ENCODE peak calls at places on chromosome 12, in ten cellular contexts. R is myocyte; K is mucosa of descending colon; B is right lobe of liver; Q is dermis blood vessel endothelial cell; U is T-helper 1 cell; E is endodermal cell; O is endothelial cell; A is stimulated activated naive B cell treated with anti-CD40 and anti-IgM and Interleukin-4, amounts not matched to agents 10 μg/mL and 1 μg/mL and 100 μg/mL, for 72 hours; S is NCI-H510A treated with DMSO at 0.1 percent for 48 hours. V is an unnamed sample.

GRCh38 chr12:26822051-26822450 is 10.9 kb downstream of the ITPR2 start:
- DNase-seq in U (no peak), Q (no peak), A (no peak), R (no peak), O (no peak), K (no peak), B (no peak), E (no peak), S (no peak), V (no peak)

GRCh38 chr12:97568336-97569180 is 106.0 kb downstream of the RMST start:
- DNase-seq in O (no peak), U (no peak), S (peak), B (no peak), A (no peak), E (no peak), R (no peak), K (no peak), Q (no peak), V (no peak)

GRCh38 chr12:67377541-67377940 is 108.4 kb downstream of the CAND1 start:
- DNase-seq in U (no peak), B (no peak), Q (no peak), O (no peak), R (no peak), A (no peak), S (no peak), K (no peak), E (no peak), V (no peak)

GRCh38 chr12:31005256-31005943 is 68.3 kb upstream of the DDX11 start:
- DNase-seq in B (no peak), Q (no peak), S (no peak), K (no peak), A (no peak), U (no peak), O (no peak), E (no peak), R (no peak), V (no peak)

GRCh38 chr12:52343550-52343949 is 22.4 kb upstream of the KRT83 start:
- DNase-seq in U (no peak), R (no peak), A (no peak), K (no peak), B (no peak), S (no peak), Q (no peak), E (no peak), O (no peak), V (no peak)

GRCh38 chr12:79415296-79415695 is 275.5 kb downstream of the PAWR start:
- DNase-seq in B (no peak), A (no peak), S (no peak), Q (no peak), K (no peak), U (no peak), R (no peak), O (no peak), E (no peak), V (no peak)

GRCh38 chr12:10395390-10395998 is 5.7 kb upstream of the KLRK1 start:
- DNase-seq in K (no peak), U (no peak), R (peak), O (no peak), S (peak), Q (peak), E (peak), A (no peak), B (no peak), V (no peak)

GRCh38 chr12:124684971-124685688 is 117.7 kb upstream of the NCOR2 start:
- DNase-seq in B (no peak), O (no peak), R (peak), K (no peak), Q (peak), U (no peak), S (no peak), E (peak), A (no peak), V (peak)

GRCh38 chr12:13103391-13104033 is at the start of gene GSG1:
- DNase-seq in Q (no peak), B (no peak), S (no peak), R (no peak), A (no peak), U (no peak), K (no peak), O (no peak), E (no peak), V (no peak)

GRCh38 chr12:6200266-6201198 is at the start of gene CD9:
- DNase-seq in O (no peak), B (peak), K (peak), E (peak), A (no peak), U (no peak), Q (peak), S (no peak), R (peak), V (peak)

GRCh38 chr12:56221233-56221756 is 427 bp downstream of the RNF41 start:
- DNase-seq in O (peak), A (no peak), S (peak), R (peak), Q (peak), B (no peak), U (no peak), E (peak), K (peak), V (peak)

GRCh38 chr12:43662736-43663135 is 95.9 kb downstream of the PUS7L start:
- DNase-seq in U (no peak), O (no peak), A (no peak), E (no peak), S (no peak), B (no peak), R (no peak), Q (no peak), K (no peak), V (no peak)

GRCh38 chr12:39272934-39273770 is 169.8 kb downstream of the KIF21A start:
- DNase-seq in A (peak), Q (peak), O (peak), B (no peak), R (peak), E (peak), K (no peak), S (no peak), U (no peak), V (peak)